ENCODE peak calls at places on chromosomes 13 and 19, in seven cellular contexts. Q is left lung, X is uterus, I is tibial artery, U is pancreas, K is PC-9, W is Peyer's patch. Z is an unnamed sample.

GRCh38 chr13:98450495-98451167 is 126.3 kb downstream of the STK24 start:
- DNase-seq in Q (no peak), X (no peak), I (peak; percentile 90), U (no peak), K (no peak), W (no peak), Z (no peak)

GRCh38 chr13:26446751-26447150 is 110.7 kb upstream of the WASF3 start:
- DNase-seq in Q (no peak), X (no peak), I (no peak), U (no peak), K (no peak), W (no peak), Z (no peak)

GRCh38 chr19:47729799-47730520 is 15.4 kb upstream of the NOP53 start:
- DNase-seq in Q (peak; percentile 90), X (peak; percentile 68), I (peak; percentile 88), U (peak; percentile 94), K (peak; percentile 91), W (no peak), Z (peak; percentile 60)

GRCh38 chr13:29886446-29886845 is 36.0 kb upstream of the UBL3 start:
- DNase-seq in Q (no peak), X (no peak), I (no peak), U (no peak), K (no peak), W (no peak), Z (no peak)

GRCh38 chr19:17743874-17744273 is 7.4 kb upstream of the FCHO1 start:
- DNase-seq in Q (no peak), X (no peak), I (no peak), U (no peak), K (no peak), W (no peak), Z (no peak)

GRCh38 chr19:30318936-30319335 is 53.2 kb upstream of the ZNF536 start:
- DNase-seq in Q (no peak), X (no peak), I (no peak), U (no peak), K (no peak), W (no peak), Z (no peak)

GRCh38 chr19:2488942-2489731 is 13.2 kb downstream of the GADD45B start:
- DNase-seq in Q (peak; percentile 88), X (peak; percentile 35), I (peak; percentile 87), U (peak; percentile 85), K (peak; percentile 57), W (peak; percentile 78), Z (peak; percentile 79)

GRCh38 chr19:2578391-2578826 is 102.5 kb downstream of the GADD45B start:
- DNase-seq in Q (no peak), X (no peak), I (peak; percentile 84), U (peak; percentile 41), K (peak; percentile 66), W (peak; percentile 55), Z (no peak)

GRCh38 chr19:42942187-42942789 is 5.3 kb upstream of the PSG7 start:
- DNase-seq in Q (no peak), X (no peak), I (no peak), U (no peak), K (no peak), W (no peak), Z (peak; percentile 1)

GRCh38 chr13:31029129-31029528 is 96.7 kb downstream of the TEX26 start:
- DNase-seq in Q (no peak), X (no peak), I (no peak), U (no peak), K (no peak), W (no peak), Z (no peak)

GRCh38 chr13:44919103-44919804 is 70.0 kb downstream of the NUFIP1 start:
- DNase-seq in Q (no peak), X (no peak), I (no peak), U (peak; percentile 22), K (no peak), W (no peak), Z (no peak)

GRCh38 chr13:32225494-32225931 is 89.7 kb downstream of the ZAR1L start:
- DNase-seq in Q (no peak), X (no peak), I (no peak), U (no peak), K (no peak), W (no peak), Z (no peak)

GRCh38 chr19:13864223-13864512 is 12.8 kb upstream of the NANOS3 start:
- DNase-seq in Q (no peak), X (no peak), I (no peak), U (no peak), K (no peak), W (no peak), Z (no peak)

GRCh38 chr19:35030257-35031071 is at the start of gene SCN1B:
- DNase-seq in Q (peak; percentile 92), X (peak; percentile 70), I (peak; percentile 81), U (peak; percentile 83), K (peak; percentile 74), W (peak; percentile 74), Z (peak; percentile 70)

GRCh38 chr19:45999653-46000121 is 4.4 kb downstream of the CCDC61 start:
- DNase-seq in Q (peak; percentile 79), X (peak; percentile 49), I (no peak), U (peak; percentile 40), K (no peak), W (no peak), Z (peak; percentile 50)

GRCh38 chr13:46521921-46522691 is 30.9 kb upstream of the LRCH1 start:
- DNase-seq in Q (no peak), X (no peak), I (no peak), U (no peak), K (no peak), W (no peak), Z (no peak)

GRCh38 chr13:110885966-110886365 is 28.9 kb downstream of the ANKRD10 start:
- DNase-seq in Q (no peak), X (no peak), I (no peak), U (no peak), K (no peak), W (no peak), Z (no peak)

GRCh38 chr13:81304121-81304659 is 963.3 kb upstream of the SPRY2 start:
- DNase-seq in Q (no peak), X (no peak), I (no peak), U (no peak), K (no peak), W (no peak), Z (no peak)

GRCh38 chr13:66835040-66835628 is 395.0 kb downstream of the PCDH9 start:
- DNase-seq in Q (peak; percentile 20), X (peak; percentile 31), I (peak; percentile 67), U (peak; percentile 61), K (no peak), W (peak; percentile 41), Z (peak; percentile 32)

GRCh38 chr19:4933528-4933927 is 24.2 kb downstream of the UHRF1 start:
- DNase-seq in Q (no peak), X (no peak), I (no peak), U (no peak), K (no peak), W (no peak), Z (peak; percentile 45)

GRCh38 chr13:60591348-60591747 is 194.3 kb downstream of the TDRD3 start:
- DNase-seq in Q (no peak), X (no peak), I (no peak), U (no peak), K (no peak), W (no peak), Z (no peak)

GRCh38 chr19:40801449-40802299 is 2.7 kb downstream of the EGLN2 start:
- DNase-seq in Q (no peak), X (no peak), I (no peak), U (no peak), K (no peak), W (no peak), Z (peak; percentile 32)

GRCh38 chr13:51838235-51838846 is 6.6 kb downstream of the TMEM272 start:
- DNase-seq in Q (no peak), X (no peak), I (no peak), U (no peak), K (no peak), W (no peak), Z (no peak)

DNA sequence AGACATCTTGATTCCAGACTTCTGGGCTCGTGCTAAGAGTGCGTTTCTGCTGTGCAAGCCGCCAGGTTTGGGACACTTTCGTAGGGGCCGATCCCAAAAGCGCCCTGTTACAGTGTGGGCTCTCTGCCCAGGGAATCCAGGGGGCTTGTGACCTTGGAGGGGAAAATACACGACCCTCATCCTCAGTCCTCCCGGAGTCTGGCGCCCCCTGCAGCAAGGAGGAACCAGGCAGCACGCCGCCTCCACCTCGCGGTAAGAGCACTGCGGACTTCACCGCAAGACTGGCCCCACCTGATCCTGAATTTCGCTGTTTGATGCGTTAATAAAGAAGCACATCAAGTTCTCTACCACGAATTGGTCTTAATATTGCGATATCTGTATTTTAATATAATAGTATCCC is 5.2 kb downstream of the POLRMT start:
- DNase-seq in Q (no peak), X (no peak), I (no peak), U (no peak), K (no peak), W (no peak), Z (no peak)
- TF ChIP-seq CTCF in Q (no peak), X (no peak), I (no peak), U (no peak), K (peak; percentile 32), W (no peak), Z (no peak)

GRCh38 chr13:94020833-94021232 is 458.6 kb downstream of the DCT start:
- DNase-seq in Q (no peak), X (no peak), I (no peak), U (no peak), K (no peak), W (no peak), Z (no peak)
- H3K4me3 ChIP-seq in Q (no peak overlapping the region), X (no peak overlapping the region), I (no peak overlapping the region), U (no peak overlapping the region), K (no peak overlapping the region), W (no peak overlapping the region), Z (no peak overlapping the region)

DNA sequence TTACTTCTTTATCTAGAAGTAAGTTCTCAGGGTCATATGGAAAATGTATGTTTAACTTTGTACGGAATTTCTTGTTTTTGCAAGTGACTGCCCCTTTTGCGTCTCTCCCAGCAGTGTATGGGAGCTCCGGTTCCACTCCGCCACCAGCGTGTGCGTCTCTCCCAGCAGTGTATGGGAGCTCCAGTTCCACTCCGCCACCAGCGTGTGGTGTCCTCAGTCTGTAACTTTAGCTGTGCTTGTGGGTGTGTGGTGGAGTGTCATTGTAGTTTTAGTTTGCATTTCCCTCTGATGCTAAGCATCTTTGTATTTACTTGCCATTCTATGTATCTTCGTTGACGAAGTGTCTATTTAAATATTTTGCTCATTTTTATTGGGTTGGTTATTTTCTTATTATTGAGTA is 2.4 kb downstream of the CUL4A start:
- DNase-seq in Q (no peak), X (no peak), I (no peak), U (no peak), K (no peak), W (no peak), Z (no peak)
- H3K4me1 ChIP-seq in Q (peaks cover 25% of the 10 kb centered on the region), X (peaks cover 14% of the 10 kb centered on the region), I (peaks cover 50% of the 10 kb centered on the region), U (peaks cover 29% of the 10 kb centered on the region), K (peaks cover 51% of the 10 kb centered on the region), W (peaks cover 14% of the 10 kb centered on the region), Z (peaks cover 25% of the 10 kb centered on the region)

DNA sequence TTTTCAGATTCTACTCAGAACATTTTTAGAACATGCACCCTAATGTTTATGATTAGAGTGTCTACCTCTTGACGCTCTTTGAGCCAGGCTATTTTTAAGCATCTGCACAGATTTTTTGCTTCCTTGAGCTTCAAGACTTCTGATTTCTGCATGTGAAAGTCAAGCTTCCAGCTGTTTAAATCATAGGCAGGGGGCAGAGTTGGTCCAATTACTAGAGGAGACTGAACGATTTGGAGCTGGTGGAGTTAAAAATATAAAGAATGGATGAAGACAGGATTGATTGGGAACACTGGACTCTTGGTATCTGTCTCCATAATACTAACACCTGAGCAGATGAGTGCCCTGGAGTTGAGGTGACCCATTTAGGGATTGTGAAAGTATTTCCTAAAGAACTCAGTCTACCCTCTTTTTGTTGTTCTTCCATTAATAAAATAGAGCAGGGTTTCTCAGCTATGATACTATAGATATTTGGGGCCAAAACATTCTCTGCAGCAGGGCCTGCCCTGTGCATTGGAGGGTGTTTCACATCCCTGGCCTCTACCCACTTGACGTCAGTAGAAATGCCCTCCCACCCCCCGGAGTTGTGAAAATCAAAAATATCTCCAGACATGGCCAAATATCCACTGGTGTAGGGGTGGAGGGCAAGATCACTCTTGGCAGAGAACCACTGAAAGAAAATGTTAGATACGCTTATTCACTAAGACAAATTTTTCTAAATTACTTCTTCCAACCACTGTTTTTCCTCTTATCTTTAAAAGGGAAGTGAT is 160.1 kb downstream of the COG6 start:
- DNase-seq in Q (no peak), X (no peak), I (no peak), U (no peak), K (no peak), W (no peak), Z (no peak)
- TF ChIP-seq CTCF in Q (no peak), X (no peak), I (no peak), U (no peak), K (no peak), W (no peak), Z (no peak)